ENCODE peak calls at places on chromosome 10, in five cellular contexts. R is neuronal stem cell, J is transverse colon, L is pancreas, U is psoas muscle. K is an unnamed sample. For H3K36me3 and H3K9me3, the result is how much of the 10 kb centered on the place peaks cover.

GRCh38 chr10:31822150-31822549 is 106.5 kb downstream of the ARHGAP12 start:
- DNase-seq in R (no peak), J (no peak), L (no peak), U (no peak), K (no peak)

GRCh38 chr10:99372546-99373271 is 43.6 kb downstream of the CNNM1 start:
- DNase-seq in R (no peak), J (no peak), L (no peak), U (no peak), K (no peak)

GRCh38 chr10:103479135-103479534 is at the start of gene CALHM3:
- DNase-seq in R (no peak), J (no peak), L (no peak), U (no peak), K (peak)

GRCh38 chr10:131906269-131906639 is 5.4 kb downstream of the PPP2R2D start:
- DNase-seq in R (no peak), J (no peak), L (no peak), U (no peak), K (no peak)

GRCh38 chr10:9230625-9231024 is 1176.1 kb downstream of the GATA3 start:
- DNase-seq in R (no peak), J (no peak), L (no peak), U (no peak), K (no peak)

GRCh38 chr10:70552585-70552984 is 50.0 kb downstream of the PRF1 start:
- DNase-seq in R (no peak), J (no peak), L (no peak), U (no peak), K (no peak)

GRCh38 chr10:7587168-7587864 is 79.5 kb downstream of the ITIH5 start:
- DNase-seq in R (no peak), J (no peak), L (no peak), U (no peak), K (no peak)

GRCh38 chr10:11210211-11210922 is 192.7 kb downstream of the CELF2 start:
- DNase-seq in R (no peak), J (no peak), L (no peak), U (no peak), K (no peak)

GRCh38 chr10:128242641-128243040 is 116.4 kb upstream of the MKI67 start:
- DNase-seq in R (no peak), J (no peak), L (no peak), U (no peak), K (peak)

GRCh38 chr10:132350946-132351345 is 19.0 kb downstream of the LRRC27 start:
- DNase-seq in R (no peak), J (no peak), L (peak), U (no peak), K (no peak)

DNA sequence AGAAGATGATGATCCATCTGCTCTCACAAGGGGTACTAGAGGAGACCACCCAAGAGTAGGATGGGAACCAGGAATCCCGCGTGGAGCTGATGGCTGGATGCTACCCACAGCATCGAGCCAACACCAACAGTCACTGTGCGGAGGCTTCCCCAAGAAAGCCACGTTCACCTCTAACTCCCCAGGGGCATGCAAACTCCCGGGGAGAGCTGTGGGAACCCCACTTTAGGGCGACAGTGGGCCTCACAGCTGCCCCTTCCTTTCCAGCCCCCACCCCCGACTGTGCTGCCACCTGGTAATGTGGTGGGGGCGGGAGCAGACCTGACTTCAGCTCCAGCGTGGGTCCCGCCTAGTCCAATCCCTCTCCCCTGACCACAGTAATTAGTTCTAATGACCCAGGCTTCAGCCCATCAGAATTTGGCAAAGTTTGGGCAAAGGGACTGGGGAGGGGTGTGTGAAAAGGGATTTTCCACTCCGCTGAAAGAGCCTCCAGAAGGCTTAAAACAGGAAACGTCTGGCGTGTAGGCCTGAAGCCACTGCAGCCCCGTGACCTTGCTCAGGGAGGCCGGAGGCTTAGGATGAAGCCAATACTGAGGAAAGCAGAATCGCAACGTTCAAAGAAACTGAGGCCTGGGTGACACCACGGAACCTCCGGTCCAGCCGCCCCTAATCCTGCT is 20.3 kb downstream of the ASB13 start:
- DNase-seq in R (no peak), J (no peak), L (no peak), U (no peak), K (no peak)
- H3K36me3 ChIP-seq in R (under half), J (under half), L (under half), U (under half), K (under half)

GRCh38 chr10:115173915-115174443 is 80.8 kb downstream of the ATRNL1 start:
- DNase-seq in R (no peak), J (no peak), L (no peak), U (no peak), K (no peak)
- H3K4me3 ChIP-seq in R (no peak), J (no peak), L (no peak), U (no peak), K (no peak)

DNA sequence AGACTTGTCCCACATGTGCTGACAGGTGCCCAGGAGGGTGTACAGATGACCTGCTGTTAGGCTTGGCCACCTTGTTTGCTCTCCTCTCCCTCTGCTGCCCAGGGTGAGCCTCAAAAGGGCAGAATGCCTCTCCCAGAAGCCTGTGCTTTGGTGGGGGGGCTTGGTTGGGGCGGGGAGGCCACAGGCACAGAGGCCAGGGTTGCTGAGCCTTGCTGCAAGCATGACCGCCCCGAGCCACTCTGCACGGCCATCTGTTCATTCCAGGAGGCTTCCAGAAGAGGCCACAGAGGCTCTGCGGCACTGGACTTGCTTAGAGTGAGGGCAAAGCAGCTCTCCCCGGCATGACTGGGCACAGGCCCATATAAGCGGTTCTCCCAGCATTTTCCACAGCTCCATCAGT is 190.8 kb downstream of the GLRX3 start:
- DNase-seq in R (no peak), J (no peak), L (no peak), U (no peak), K (no peak)
- H3K9me3 ChIP-seq in R (under half), J (under half), L (under half), U (under half), K (under half)

GRCh38 chr10:119136084-119136483 is 29.4 kb downstream of the SFXN4 start:
- DNase-seq in R (no peak), J (no peak), L (no peak), U (no peak), K (no peak)

GRCh38 chr10:119132521-119133345 is 28.8 kb downstream of the DENND10 start:
- DNase-seq in R (no peak), J (no peak), L (no peak), U (no peak), K (no peak)

GRCh38 chr10:119131512-119132240 is 27.8 kb downstream of the DENND10 start:
- DNase-seq in R (no peak), J (no peak), L (no peak), U (no peak), K (no peak)

GRCh38 chr10:119138341-119139306 is 26.9 kb downstream of the SFXN4 start:
- DNase-seq in R (no peak), J (no peak), L (no peak), U (no peak), K (no peak)

DNA sequence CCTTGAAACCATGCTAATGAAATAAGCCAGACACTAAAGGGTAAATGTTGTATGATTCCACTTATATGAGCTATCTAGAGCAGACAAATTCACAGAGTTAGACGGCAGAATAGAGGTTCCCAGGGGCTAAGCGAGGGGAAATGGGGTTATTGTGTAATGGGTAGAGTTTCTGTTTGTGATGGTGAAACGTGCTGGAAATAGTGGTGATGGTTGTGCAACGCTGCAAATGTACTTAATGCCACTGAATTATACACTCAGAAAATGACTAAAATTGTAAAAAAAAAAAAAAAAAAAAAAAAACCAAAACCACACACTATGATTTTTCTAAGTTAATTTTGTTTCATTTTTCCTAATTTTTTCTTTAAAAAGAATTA is 30.0 kb downstream of the SFXN4 start:
- DNase-seq in R (no peak), J (no peak), L (no peak), U (no peak), K (no peak)
- H3K36me3 ChIP-seq in R (under half), J (under half), L (under half), U (under half), K (under half)

GRCh38 chr10:58579011-58579655 is 66.5 kb downstream of the BICC1 start:
- DNase-seq in R (no peak), J (no peak), L (no peak), U (no peak), K (no peak)

GRCh38 chr10:58578366-58578765 is 65.7 kb downstream of the BICC1 start:
- DNase-seq in R (no peak), J (no peak), L (no peak), U (no peak), K (no peak)

GRCh38 chr10:58577394-58577793 is 64.7 kb downstream of the BICC1 start:
- DNase-seq in R (no peak), J (no peak), L (no peak), U (no peak), K (no peak)

GRCh38 chr10:58573970-58574538 is 61.4 kb downstream of the BICC1 start:
- DNase-seq in R (no peak), J (no peak), L (no peak), U (no peak), K (no peak)

DNA sequence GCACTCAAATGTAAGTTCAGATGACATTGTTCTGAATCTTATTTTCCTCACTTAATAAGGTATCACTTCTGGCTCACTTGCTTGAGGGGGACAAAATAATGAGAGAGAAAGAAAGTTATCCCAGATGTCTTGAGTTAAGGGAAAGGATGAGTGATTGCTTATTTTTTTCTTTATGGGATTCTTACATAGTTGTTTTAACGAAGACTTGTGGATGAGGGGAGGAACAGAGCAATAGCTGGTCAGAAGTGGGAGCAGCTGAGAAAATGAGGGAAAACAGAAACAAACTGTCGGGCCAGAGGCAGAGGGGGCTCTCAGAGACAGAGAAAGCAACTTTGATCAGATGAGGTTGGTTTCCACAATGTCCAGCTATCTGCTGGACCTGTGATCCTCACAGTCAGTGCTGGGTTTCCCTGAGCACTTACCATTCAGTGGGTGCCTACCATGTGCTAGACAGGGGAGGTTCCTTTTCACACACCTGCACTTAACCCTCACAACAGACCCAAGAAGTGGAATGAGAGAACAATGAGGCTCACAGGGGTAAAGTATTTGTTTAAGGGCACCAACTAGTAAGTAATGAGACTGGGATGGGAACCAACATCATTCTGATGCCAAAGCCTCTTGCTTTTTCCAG is 64.2 kb downstream of the BICC1 start:
- DNase-seq in R (no peak), J (no peak), L (no peak), U (no peak), K (no peak)
- H3K4me3 ChIP-seq in R (no peak), J (no peak), L (no peak), U (no peak), K (no peak)

GRCh38 chr10:15852111-15852557 is 8.2 kb downstream of the MINDY3 start:
- DNase-seq in R (no peak), J (no peak), L (no peak), U (no peak), K (no peak)
- H3K9me3 ChIP-seq in R (under half), J (under half), L (under half), U (under half), K (under half)

DNA sequence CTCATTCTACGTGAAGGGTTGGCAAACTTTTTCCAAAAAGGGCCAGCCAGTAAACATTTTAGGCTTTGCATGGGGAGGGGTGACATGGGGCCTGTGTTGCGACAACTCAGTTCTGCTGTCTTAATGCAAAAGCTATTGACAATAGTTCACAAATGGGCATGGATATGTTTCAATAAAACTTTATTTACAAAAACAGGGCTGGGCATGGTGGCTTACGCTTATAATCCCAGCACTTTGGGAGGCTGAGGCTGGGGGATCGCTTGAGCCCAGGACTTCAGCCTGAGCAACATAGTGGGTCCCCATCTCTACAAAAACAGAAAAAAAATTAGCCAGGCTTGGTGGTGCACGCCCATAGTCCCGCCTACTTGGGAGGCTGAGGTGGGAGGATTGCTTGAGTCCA is 141.1 kb downstream of the SVIL start:
- DNase-seq in R (no peak), J (no peak), L (no peak), U (no peak), K (no peak)
- H3K36me3 ChIP-seq in R (under half), J (under half), L (under half), U (under half), K (under half)

DNA sequence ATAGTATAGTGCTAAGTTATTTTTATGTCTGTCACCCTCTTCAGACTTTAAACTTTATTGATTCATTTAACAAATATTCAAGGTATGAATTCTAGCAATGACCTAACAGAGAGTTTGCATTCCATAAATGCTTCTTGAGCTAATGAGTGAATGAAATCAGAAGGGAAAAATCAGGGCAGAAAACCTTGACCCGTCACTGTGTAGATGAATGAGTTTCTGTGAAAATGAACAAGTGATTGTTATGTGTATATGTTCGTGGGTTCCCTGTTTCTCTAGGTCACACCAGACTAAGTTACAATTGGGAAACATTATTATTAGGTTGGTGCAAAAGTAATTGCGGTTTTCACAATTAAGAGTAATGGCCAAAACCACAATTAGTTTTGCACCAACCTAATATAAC is 30.1 kb downstream of the APBB1IP start:
- DNase-seq in R (no peak), J (no peak), L (no peak), U (no peak), K (no peak)
- H3K4me3 ChIP-seq in R (no peak), J (no peak), L (no peak), U (no peak), K (no peak)